ENCODE peak calls at places on chromosome 18, in seven cellular contexts. T, O, C, S, R, Q and V are unnamed samples.

GRCh38 chr18:47815486-47816270 is 114.8 kb downstream of the SMAD2 start:
- DNase-seq in S (peak), C (no peak), Q (no peak), O (no peak), R (no peak), T (no peak), V (no peak)

GRCh38 chr18:14074187-14074586 is 58.0 kb downstream of the ZNF519 start:
- DNase-seq in C (no peak), T (no peak), S (no peak), R (no peak), Q (peak), O (no peak), V (no peak)

GRCh38 chr18:54217624-54218023 is 6.8 kb downstream of the MBD2 start:
- DNase-seq in T (no peak), S (no peak), R (no peak), Q (peak), C (no peak), O (no peak), V (no peak)

GRCh38 chr18:429030-429429 is 71.5 kb downstream of the COLEC12 start:
- DNase-seq in O (no peak), Q (no peak), T (no peak), R (no peak), C (no peak), S (no peak), V (no peak)

GRCh38 chr18:7608174-7608550 is 41.0 kb downstream of the PTPRM start:
- DNase-seq in O (no peak), T (no peak), S (no peak), C (peak), R (no peak), Q (no peak), V (no peak)

GRCh38 chr18:62102221-62102620 is 84.6 kb downstream of the PIGN start:
- DNase-seq in C (no peak), S (no peak), T (no peak), Q (no peak), O (no peak), R (no peak), V (no peak)

GRCh38 chr18:8029061-8029460 is 461.9 kb downstream of the PTPRM start:
- DNase-seq in S (no peak), R (no peak), T (no peak), Q (no peak), C (no peak), O (no peak), V (no peak)

GRCh38 chr18:55779461-55779710 is 191.4 kb upstream of the TCF4 start:
- DNase-seq in S (no peak), R (no peak), Q (no peak), O (no peak), C (peak), T (peak), V (no peak)

GRCh38 chr18:78327643-78328042 is 652.0 kb upstream of the SALL3 start:
- DNase-seq in Q (no peak), R (no peak), T (no peak), O (no peak), S (no peak), C (no peak), V (no peak)

GRCh38 chr18:2881490-2882195 is 34.8 kb downstream of the EMILIN2 start:
- DNase-seq in O (peak), S (peak), T (peak), C (peak), Q (no peak), R (no peak), V (no peak)

GRCh38 chr18:34880882-34881852 is 160.0 kb upstream of the MAPRE2 start:
- DNase-seq in S (no peak), O (no peak), R (no peak), T (no peak), C (peak), Q (peak), V (peak)

GRCh38 chr18:21805771-21806366 is 65.3 kb downstream of the MIB1 start:
- DNase-seq in C (no peak), S (no peak), Q (no peak), R (no peak), T (no peak), O (peak), V (peak)

GRCh38 chr18:1544016-1544415 is 639.3 kb downstream of the ADCYAP1 start:
- DNase-seq in O (no peak), R (no peak), Q (no peak), S (no peak), C (no peak), T (no peak), V (no peak)

GRCh38 chr18:27785815-27786537 is 391.0 kb downstream of the CDH2 start:
- DNase-seq in S (no peak), R (no peak), C (no peak), T (no peak), O (no peak), Q (no peak), V (no peak)

GRCh38 chr18:75123113-75123512 is 85.8 kb downstream of the PTGR3 start:
- DNase-seq in T (no peak), S (no peak), Q (no peak), R (no peak), O (no peak), C (no peak), V (no peak)

GRCh38 chr18:3495691-3496090 is 45.7 kb downstream of the TGIF1 start:
- DNase-seq in O (no peak), S (no peak), Q (peak), T (no peak), C (no peak), R (no peak), V (no peak)

GRCh38 chr18:13713455-13714055 is 12.8 kb downstream of the FAM210A start:
- DNase-seq in S (no peak), Q (no peak), O (no peak), R (no peak), T (no peak), C (no peak), V (no peak)

GRCh38 chr18:35055105-35055504 is 13.9 kb downstream of the MAPRE2 start:
- DNase-seq in C (no peak), T (no peak), S (no peak), R (no peak), Q (no peak), O (no peak), V (no peak)

GRCh38 chr18:5705393-5705792 is 161.6 kb upstream of the EPB41L3 start:
- DNase-seq in C (no peak), R (no peak), S (no peak), O (no peak), T (no peak), Q (no peak), V (no peak)

GRCh38 chr18:45280486-45281263 is 334.6 kb upstream of the SLC14A2 start:
- DNase-seq in T (no peak), S (no peak), R (no peak), O (no peak), C (no peak), Q (no peak), V (no peak)

GRCh38 chr18:56221195-56222065 is 417.0 kb downstream of the TXNL1 start:
- DNase-seq in O (no peak), Q (peak), S (no peak), C (no peak), R (no peak), T (no peak), V (no peak)

GRCh38 chr18:69705987-69706386 is 241.7 kb downstream of the CD226 start:
- DNase-seq in C (no peak), O (no peak), R (no peak), Q (no peak), S (no peak), T (no peak), V (no peak)

GRCh38 chr18:75275226-75275625 is 64.6 kb downstream of the TSHZ1 start:
- DNase-seq in S (no peak), Q (no peak), R (no peak), C (no peak), O (no peak), T (no peak), V (no peak)

GRCh38 chr18:63237911-63238710 is 81.5 kb downstream of the BCL2 start:
- DNase-seq in R (no peak), S (peak), O (no peak), Q (no peak), C (peak), T (peak), V (peak)

GRCh38 chr18:50099725-50100414 is 95.1 kb downstream of the MYO5B start:
- DNase-seq in C (peak), Q (no peak), T (no peak), S (no peak), R (no peak), O (no peak), V (no peak)

GRCh38 chr18:9856097-9856496 is 29.7 kb upstream of the TXNDC2 start:
- DNase-seq in C (no peak), S (no peak), O (no peak), Q (no peak), T (no peak), R (no peak), V (no peak)

GRCh38 chr18:31647354-31647753 is 37.0 kb downstream of the B4GALT6 start:
- DNase-seq in S (no peak), O (no peak), Q (no peak), C (no peak), T (no peak), R (no peak), V (no peak)

GRCh38 chr18:7728297-7728696 is 161.2 kb downstream of the PTPRM start:
- DNase-seq in Q (no peak), T (no peak), S (no peak), C (no peak), O (no peak), R (no peak), V (no peak)

GRCh38 chr18:71168576-71169145 is 879.8 kb downstream of the SOCS6 start:
- DNase-seq in T (no peak), Q (no peak), R (no peak), O (no peak), S (no peak), C (no peak), V (no peak)